ENCODE peak calls at places on chromosomes 3 and 15, in five cellular contexts. Y is suprapubic skin, R is HCT116, E is GM12891, J is H1. V is an unnamed sample.

GRCh38 chr3:193903976-193904375 is 232.0 kb upstream of the HES1 start:
- DNase-seq in Y (no peak), R (no peak), E (no peak), J (no peak), V (no peak)

GRCh38 chr3:29697989-29698388 is 417.1 kb downstream of the RBMS3 start:
- DNase-seq in Y (no peak), R (no peak), E (no peak), J (no peak), V (no peak)

GRCh38 chr15:40016224-40016865 is 22.6 kb downstream of the SRP14 start:
- DNase-seq in Y (no peak), R (no peak), E (no peak), J (no peak), V (no peak)

GRCh38 chr3:116444099-116444700 is 1.1 kb downstream of the LSAMP start:
- DNase-seq in Y (no peak), R (no peak), E (no peak), J (no peak), V (no peak)

GRCh38 chr15:49313650-49314049 is 109.4 kb upstream of the FGF7 start:
- DNase-seq in Y (no peak), R (no peak), E (no peak), J (no peak), V (no peak)

GRCh38 chr3:183220828-183221227 is 32.2 kb upstream of the B3GNT5 start:
- DNase-seq in Y (no peak), R (no peak), E (no peak), J (no peak), V (no peak)

GRCh38 chr15:45391746-45392711 is 13.7 kb upstream of the GATM start:
- DNase-seq in Y (no peak), R (no peak), E (no peak), J (no peak), V (no peak)

GRCh38 chr3:143433787-143434378 is 314.3 kb downstream of the CHST2 start:
- DNase-seq in Y (no peak), R (peak), E (no peak), J (no peak), V (no peak)

GRCh38 chr3:128794788-128795649 is 69.0 kb downstream of the RAB7A start:
- DNase-seq in Y (no peak), R (peak), E (peak), J (peak), V (peak)

GRCh38 chr3:159783780-159784747 is 204.6 kb upstream of the IL12A start:
- DNase-seq in Y (no peak), R (no peak), E (no peak), J (no peak), V (no peak)

GRCh38 chr3:129619726-129620162 is 13.3 kb upstream of the PLXND1 start:
- DNase-seq in Y (peak), R (no peak), E (no peak), J (no peak), V (no peak)

DNA sequence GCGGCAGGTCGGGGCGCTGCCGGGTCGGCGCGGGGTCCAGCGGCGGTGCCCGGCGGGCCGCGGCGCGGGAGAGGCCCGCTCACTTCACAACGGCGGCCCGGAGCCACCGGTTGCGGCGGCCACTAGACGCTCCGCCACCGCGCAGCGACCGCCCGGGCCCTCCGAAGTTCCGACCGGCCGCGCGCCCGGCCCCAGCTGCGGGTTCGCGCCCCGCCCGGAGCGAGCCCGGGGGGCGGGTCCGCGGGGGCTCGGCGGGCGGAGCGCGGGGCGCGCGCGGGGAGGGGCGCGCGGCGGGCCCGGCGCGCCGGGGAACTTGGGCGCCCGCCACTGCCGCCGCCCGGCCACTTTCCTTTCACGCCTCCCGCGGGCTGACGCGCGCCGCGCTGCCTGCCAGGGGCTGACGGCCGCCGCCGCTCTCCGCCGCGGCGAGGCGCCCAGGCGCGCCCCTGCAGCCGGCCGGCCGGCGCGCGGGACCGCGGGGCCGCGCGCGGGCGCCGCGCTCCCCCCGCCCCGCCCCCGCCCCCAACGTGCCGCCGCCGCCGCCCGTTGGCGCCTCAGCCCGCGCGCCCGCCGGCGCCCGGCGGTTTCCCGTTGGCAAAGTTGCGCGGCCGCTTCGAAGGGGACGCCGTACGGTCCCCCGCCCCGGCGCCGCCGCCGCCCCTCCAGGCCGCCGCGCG is 628 bp downstream of the SFMBT1 start:
- DNase-seq in Y (no peak), R (no peak), E (peak), J (no peak), V (peak)
- TF ChIP-seq POLR2A in Y (no peak), R (no peak), E (no peak), J (no peak), V (no peak)

GRCh38 chr3:136135039-136135802 is 60.9 kb downstream of the MSL2 start:
- DNase-seq in Y (no peak), R (no peak), E (no peak), J (no peak), V (no peak)
- TF ChIP-seq POLR2A in Y (no peak), R (no peak), E (no peak), J (no peak), V (no peak)

DNA sequence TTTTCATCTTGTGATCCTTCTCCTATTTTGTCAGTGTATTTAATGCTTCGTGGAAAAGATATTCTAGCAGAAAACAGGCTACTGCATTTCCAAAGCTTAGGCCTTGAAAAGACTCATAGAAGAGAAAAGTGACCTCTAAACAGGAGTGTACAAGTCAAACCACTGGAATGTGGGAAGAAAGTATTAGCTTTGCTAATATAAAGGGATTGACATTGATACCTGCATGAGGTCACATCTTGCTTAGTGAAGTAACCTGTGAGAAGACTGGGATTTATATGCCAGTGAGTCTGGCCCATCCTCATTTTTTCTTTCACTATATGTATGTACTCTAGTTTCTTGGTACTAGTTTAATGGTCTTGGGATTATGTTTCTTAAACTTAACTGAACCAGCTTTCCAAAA is 132.9 kb upstream of the TMC3 start:
- DNase-seq in Y (no peak), R (no peak), E (no peak), J (no peak), V (no peak)
- TF ChIP-seq POLR2A in Y (no peak), R (no peak), E (no peak), J (no peak), V (no peak)

DNA sequence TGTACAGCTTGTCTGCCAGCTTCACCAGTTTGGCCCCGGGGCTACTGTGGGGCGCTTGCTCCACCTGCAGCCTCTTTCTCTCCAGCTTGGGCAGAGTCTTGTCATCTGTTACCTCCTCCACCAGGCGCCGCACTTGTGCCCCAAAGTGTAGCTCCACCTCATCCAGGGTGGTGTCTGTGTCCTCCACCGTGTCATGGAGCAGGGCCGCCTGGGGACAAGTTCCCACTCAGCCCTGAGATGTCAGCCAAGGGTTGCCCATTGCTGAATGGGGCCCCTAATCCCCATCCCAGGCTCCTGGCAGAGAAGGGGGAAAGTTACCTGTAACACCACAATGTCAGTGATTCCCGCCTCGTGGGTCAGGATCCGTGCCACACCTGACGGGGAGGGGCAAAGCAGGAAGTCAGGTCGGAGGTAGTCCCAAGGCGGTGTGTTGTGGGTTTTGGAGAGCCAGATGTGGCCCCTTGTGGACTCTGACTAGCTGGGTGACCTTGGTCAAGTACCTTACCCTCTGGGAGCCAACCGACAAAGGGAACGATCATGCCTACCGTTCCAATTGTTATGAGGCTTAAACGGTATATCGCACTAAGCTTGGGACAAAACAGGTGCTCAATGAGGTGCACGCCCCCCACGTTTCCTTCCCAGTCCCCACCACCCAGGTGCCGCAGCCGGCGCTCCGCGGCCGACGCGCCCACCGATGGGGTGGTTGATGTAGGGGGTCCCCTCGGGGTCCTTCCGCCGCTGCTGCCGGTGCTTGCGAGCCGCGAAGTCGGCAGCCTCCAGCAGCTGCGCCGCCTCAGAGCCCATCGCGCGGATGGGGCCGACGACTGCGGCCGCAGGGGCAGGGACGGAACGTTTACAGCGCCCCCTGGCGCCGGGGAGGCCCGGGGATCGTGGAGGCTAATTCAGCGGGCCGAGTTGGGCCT is at the start of gene HDDC3:
- DNase-seq in Y (peak), R (peak), E (peak), J (no peak), V (peak)
- TF ChIP-seq POLR2A in Y (no peak), R (peak), E (peak), J (no peak), V (peak)

DNA sequence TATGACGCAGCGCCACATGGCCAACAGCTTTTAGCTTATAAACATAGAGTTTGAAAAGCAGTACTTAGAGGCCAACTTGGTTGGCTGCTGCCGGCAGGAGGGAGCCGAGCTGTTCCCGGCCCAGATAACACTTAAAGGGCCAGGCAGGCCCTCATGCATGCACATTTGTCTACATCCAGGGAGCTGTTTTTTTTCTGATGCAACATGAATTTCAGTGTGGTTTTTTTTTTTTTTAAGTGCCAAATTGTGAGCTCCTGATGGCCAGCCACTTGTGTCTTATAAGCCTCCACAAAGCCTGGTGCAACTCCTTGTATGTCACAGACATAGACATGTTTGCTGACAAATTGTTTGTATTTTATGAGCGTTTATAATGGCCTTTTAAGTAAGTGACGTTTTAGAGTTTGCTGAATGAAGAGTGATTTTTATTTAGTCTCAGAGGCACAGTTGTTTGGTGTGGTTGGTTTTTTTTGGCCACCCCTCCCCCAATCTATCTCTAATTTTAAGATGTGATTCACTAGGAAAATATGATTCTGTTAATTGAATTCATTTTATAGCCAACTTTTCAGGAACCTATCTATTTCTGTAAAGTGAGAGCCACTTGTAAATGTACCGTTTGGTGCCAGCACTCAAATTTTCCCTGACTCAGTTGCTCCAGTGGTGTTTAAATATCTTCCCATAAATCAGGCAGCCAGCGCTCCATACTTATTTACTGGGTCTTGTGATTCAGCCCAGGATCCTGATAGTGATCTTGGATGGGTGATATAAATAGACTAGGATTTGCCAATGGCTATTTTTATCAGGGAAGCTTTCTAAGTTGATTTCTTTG is 134.3 kb downstream of the VGLL4 start:
- DNase-seq in Y (no peak), R (no peak), E (no peak), J (no peak), V (peak)
- TF ChIP-seq POLR2A in Y (no peak), R (no peak), E (no peak), J (no peak), V (no peak)

DNA sequence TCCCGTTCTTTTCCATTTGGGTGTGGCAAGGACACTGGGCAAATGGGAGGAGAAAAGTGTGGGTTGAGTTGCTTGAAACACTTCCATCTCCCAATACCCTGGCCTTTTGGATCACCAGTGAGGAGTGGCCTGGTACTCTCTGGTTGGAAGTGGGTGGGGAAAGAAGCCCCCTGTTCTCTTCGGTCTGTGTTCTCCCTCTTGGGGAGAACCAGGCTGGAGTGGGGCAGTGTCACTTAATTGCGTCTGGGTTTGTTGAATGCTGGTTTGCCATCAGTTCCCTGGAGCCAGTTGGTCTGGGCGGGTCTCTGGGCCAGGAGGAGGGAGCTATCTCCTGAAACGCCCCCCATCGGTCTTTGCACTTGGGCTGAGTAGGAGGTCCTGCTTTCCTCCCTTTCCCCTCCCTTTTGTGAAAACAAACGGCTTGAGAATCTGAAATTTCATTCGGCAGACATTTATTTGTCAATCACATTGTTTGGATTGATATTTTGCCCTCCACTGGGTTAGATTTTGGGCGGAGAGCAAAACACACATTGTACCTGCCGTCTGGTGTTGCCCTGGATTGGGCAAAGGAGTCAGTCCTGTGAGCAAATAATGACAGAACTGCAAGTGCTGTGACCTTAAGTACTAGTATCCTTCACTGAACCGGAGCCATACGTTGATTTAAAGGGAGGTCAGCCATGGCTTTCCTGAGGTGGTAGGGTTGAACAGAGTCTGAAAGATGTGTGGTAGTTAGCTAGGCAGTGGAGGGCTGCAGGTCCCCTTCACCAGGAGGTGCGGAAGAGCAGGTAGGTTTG is 1.6 kb downstream of the PDIA5 start:
- DNase-seq in Y (no peak), R (peak), E (no peak), J (no peak), V (no peak)
- TF ChIP-seq POLR2A in Y (no peak), R (no peak), E (no peak), J (no peak), V (no peak)

GRCh38 chr15:98421419-98422085 is 226.8 kb upstream of the IGF1R start:
- DNase-seq in Y (peak), R (peak), E (peak), J (peak), V (peak)
- TF ChIP-seq POLR2A in Y (no peak), R (no peak), E (no peak), J (no peak), V (no peak)

V was measured in transverse colon.